ENCODE peak calls at places on chromosome 1, in seven cellular contexts. Y is IMR-90, R is ovary, U is breast epithelium, W is colonic mucosa, V is stomach, H is iPS DF 6.9. G is an unnamed sample.

GRCh38 chr1:165408518-165408917 is 36.4 kb downstream of the RXRG start:
- DNase-seq in Y (peak; percentile 37), R (no peak), U (no peak), W (no peak), V (peak; percentile 32), H (peak; percentile 50), G (no peak)

GRCh38 chr1:113677250-113678158 is 81.8 kb downstream of the PHTF1 start:
- DNase-seq in Y (peak; percentile 63), R (no peak), U (no peak), W (no peak), V (no peak), H (no peak), G (no peak)

GRCh38 chr1:107766533-107766932 is 198.4 kb downstream of the VAV3 start:
- DNase-seq in Y (no peak), R (no peak), U (no peak), W (no peak), V (no peak), H (no peak), G (no peak)

GRCh38 chr1:224879404-224879803 is 50.1 kb upstream of the DNAH14 start:
- DNase-seq in Y (peak; percentile 28), R (no peak), U (no peak), W (no peak), V (no peak), H (no peak), G (no peak)

GRCh38 chr1:110130113-110130591 is 17.9 kb downstream of the UBL4B start:
- DNase-seq in Y (no peak), R (no peak), U (no peak), W (no peak), V (no peak), H (no peak), G (no peak)

GRCh38 chr1:147247656-147248238 is 5.3 kb downstream of the CHD1L start:
- DNase-seq in Y (no peak), R (no peak), U (no peak), W (no peak), V (no peak), H (no peak), G (no peak)

GRCh38 chr1:241591317-241591716 is 48.9 kb downstream of the CHML start:
- DNase-seq in Y (peak; percentile 86), R (no peak), U (peak; percentile 62), W (no peak), V (no peak), H (no peak), G (no peak)

GRCh38 chr1:112727716-112728115 is 12.6 kb upstream of the PPM1J start:
- DNase-seq in Y (peak; percentile 59), R (no peak), U (no peak), W (no peak), V (no peak), H (no peak), G (no peak)

GRCh38 chr1:239718997-239719628 is 332.7 kb downstream of the CHRM3 start:
- DNase-seq in Y (no peak), R (no peak), U (no peak), W (no peak), V (no peak), H (no peak), G (no peak)

GRCh38 chr1:155934097-155934932 is at the start of gene KHDC4:
- DNase-seq in Y (peak; percentile 99), R (peak; percentile 94), U (peak; percentile 97), W (peak; percentile 97), V (peak; percentile 97), H (peak; percentile 100), G (peak; percentile 94)

GRCh38 chr1:155932487-155932886 is 1.7 kb downstream of the KHDC4 start:
- DNase-seq in Y (no peak), R (no peak), U (no peak), W (no peak), V (no peak), H (no peak), G (no peak)

GRCh38 chr1:155933591-155934096 is 569 bp downstream of the KHDC4 start:
- DNase-seq in Y (no peak), R (no peak), U (no peak), W (no peak), V (no peak), H (no peak), G (no peak)

GRCh38 chr1:155931332-155932038 is 2.7 kb downstream of the KHDC4 start:
- DNase-seq in Y (no peak), R (no peak), U (no peak), W (no peak), V (no peak), H (no peak), G (no peak)

GRCh38 chr1:155932085-155932484 is 2.1 kb downstream of the KHDC4 start:
- DNase-seq in Y (no peak), R (no peak), U (no peak), W (no peak), V (no peak), H (no peak), G (no peak)
- H3K27ac ChIP-seq in Y (no peak overlapping the region), R (no peak overlapping the region), U (peak overlapping the region; percentile 62), W (peak overlapping the region; percentile 46), V (peak overlapping the region; percentile 97), H (no peak overlapping the region), G (no peak overlapping the region)

DNA sequence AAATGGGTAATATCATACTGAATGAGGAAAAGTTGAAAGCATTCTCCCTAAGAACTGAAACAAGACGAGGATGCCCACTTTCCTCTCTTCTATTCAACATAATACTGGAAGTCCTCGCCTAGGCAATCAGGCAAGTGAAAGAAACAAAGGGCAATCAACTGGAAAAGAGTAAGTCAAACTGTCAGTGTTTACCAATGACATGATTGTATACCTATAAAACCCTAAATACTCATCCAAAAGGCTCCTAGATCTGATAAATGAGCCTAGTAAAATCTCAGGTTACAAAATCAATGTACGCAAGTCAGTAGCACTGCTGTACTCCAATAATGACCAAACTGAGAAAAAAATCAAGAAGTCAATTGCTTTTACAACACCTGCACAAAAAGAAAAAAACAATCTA is 575.8 kb upstream of the PRMT6 start:
- DNase-seq in Y (no peak), R (no peak), U (no peak), W (no peak), V (no peak), H (no peak), G (no peak)
- H3K9me3 ChIP-seq in Y (peaks cover 2% of the 10 kb centered on the region), R (no peaks in the 10 kb centered on the region), U (peaks cover 14% of the 10 kb centered on the region), W (no peaks in the 10 kb centered on the region), V (peaks cover 35% of the 10 kb centered on the region), H (no peaks in the 10 kb centered on the region), G (no peaks in the 10 kb centered on the region)

GRCh38 chr1:2354511-2355407 is 36.6 kb downstream of the MORN1 start:
- DNase-seq in Y (no peak), R (no peak), U (no peak), W (no peak), V (no peak), H (no peak), G (no peak)

GRCh38 chr1:2355408-2356261 is 35.7 kb downstream of the MORN1 start:
- DNase-seq in Y (no peak), R (no peak), U (no peak), W (no peak), V (no peak), H (no peak), G (no peak)

GRCh38 chr1:2358072-2358471 is 33.3 kb downstream of the MORN1 start:
- DNase-seq in Y (no peak), R (no peak), U (no peak), W (no peak), V (no peak), H (no peak), G (no peak)

GRCh38 chr1:2356911-2357845 is 34.2 kb downstream of the MORN1 start:
- DNase-seq in Y (no peak), R (no peak), U (no peak), W (no peak), V (no peak), H (no peak), G (no peak)

DNA sequence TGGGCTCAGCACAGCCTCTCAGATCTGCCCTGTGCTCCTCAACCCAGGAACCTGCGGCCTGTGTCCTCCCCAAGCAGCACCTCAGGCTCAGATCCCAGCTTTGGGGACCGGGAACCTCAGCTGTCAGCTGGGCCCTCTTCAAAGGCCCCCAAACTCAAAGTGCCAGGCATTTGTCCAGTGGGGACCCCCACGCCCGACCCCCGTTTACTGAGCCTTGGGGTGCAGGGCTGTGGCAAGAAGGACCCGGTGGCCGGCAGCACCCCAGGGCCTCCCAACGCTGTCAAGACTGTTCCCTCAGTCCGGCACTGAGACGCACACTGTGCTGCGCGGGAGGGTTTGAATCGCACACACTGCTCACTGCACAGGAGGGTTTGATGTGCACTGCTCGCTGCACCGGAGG is 35.0 kb downstream of the MORN1 start:
- DNase-seq in Y (no peak), R (no peak), U (no peak), W (no peak), V (no peak), H (no peak), G (no peak)
- H3K27me3 ChIP-seq in Y (no peaks in the 10 kb centered on the region), R (no peaks in the 10 kb centered on the region), U (no peaks in the 10 kb centered on the region), W (no peaks in the 10 kb centered on the region), V (no peaks in the 10 kb centered on the region), H (no peaks in the 10 kb centered on the region), G (no peaks in the 10 kb centered on the region)

GRCh38 chr1:84845357-84845756 is 47.6 kb downstream of the LPAR3 start:
- DNase-seq in Y (no peak), R (no peak), U (no peak), W (no peak), V (no peak), H (no peak), G (no peak)

GRCh38 chr1:84844094-84844493 is 48.9 kb downstream of the LPAR3 start:
- DNase-seq in Y (no peak), R (no peak), U (no peak), W (no peak), V (no peak), H (no peak), G (no peak)

GRCh38 chr1:84840346-84840745 is 52.7 kb downstream of the LPAR3 start:
- DNase-seq in Y (peak; percentile 30), R (no peak), U (no peak), W (no peak), V (no peak), H (no peak), G (no peak)

GRCh38 chr1:84841971-84842370 is 51.0 kb downstream of the LPAR3 start:
- DNase-seq in Y (no peak), R (no peak), U (no peak), W (no peak), V (no peak), H (no peak), G (no peak)

DNA sequence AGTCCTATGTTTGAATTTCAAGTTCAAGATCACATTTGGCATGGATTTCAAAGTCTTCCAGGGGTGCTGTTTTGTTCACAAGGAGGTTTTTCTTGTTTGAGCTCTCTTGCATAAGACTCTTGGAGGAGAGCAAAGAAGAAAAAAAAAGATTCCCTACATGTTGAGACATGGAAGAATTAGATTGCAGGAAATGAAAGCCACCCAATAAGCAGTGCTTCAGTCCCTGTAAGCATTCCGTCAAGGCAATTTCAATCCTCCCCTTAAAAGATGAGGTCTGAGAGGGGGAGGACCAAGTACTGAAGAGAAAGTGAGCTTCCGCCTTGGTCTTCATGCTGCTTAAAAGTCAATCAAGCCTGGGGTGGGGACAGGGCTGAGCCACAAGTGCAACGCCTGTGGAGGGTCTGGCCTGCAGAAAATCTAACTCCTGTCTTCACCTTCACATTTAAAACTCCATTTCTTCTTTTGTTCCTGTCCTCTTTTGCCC is 50.2 kb downstream of the LPAR3 start:
- DNase-seq in Y (no peak), R (no peak), U (no peak), W (no peak), V (no peak), H (no peak), G (no peak)
- H3K27ac ChIP-seq in Y (no peak overlapping the region), R (no peak overlapping the region), U (peak overlapping the region; percentile 23), W (no peak overlapping the region), V (no peak overlapping the region), H (no peak overlapping the region), G (no peak overlapping the region)

GRCh38 chr1:115204529-115204928 is 115.2 kb upstream of the TSPAN2 start:
- DNase-seq in Y (no peak), R (no peak), U (no peak), W (no peak), V (no peak), H (no peak), G (no peak)
- H3K9me3 ChIP-seq in Y (peaks cover 3% of the 10 kb centered on the region), R (no peaks in the 10 kb centered on the region), U (no peaks in the 10 kb centered on the region), W (no peaks in the 10 kb centered on the region), V (peaks cover 17% of the 10 kb centered on the region), H (no peaks in the 10 kb centered on the region), G (no peaks in the 10 kb centered on the region)

GRCh38 chr1:38270241-38270871 is 223.8 kb upstream of the POU3F1 start:
- DNase-seq in Y (no peak), R (no peak), U (no peak), W (no peak), V (no peak), H (peak; percentile 88), G (no peak)
- H3K27me3 ChIP-seq in Y (peaks cover 6% of the 10 kb centered on the region), R (no peaks in the 10 kb centered on the region), U (no peaks in the 10 kb centered on the region), W (no peaks in the 10 kb centered on the region), V (no peaks in the 10 kb centered on the region), H (no peaks in the 10 kb centered on the region), G (no peaks in the 10 kb centered on the region)

G was measured in uterus.